ENCODE peak calls at places on chromosomes 16 and 17, in five cellular contexts. V is tibial artery, K is retinal pigment epithelial cell, S is Peyer's patch, D is B cell. X is an unnamed sample.

GRCh38 chr16:68072038-68072695 is 13.0 kb upstream of the NFATC3 start:
- DNase-seq in D (no peak), K (no peak), S (no peak), V (no peak), X (no peak)

GRCh38 chr17:7294614-7295153 is at the start of gene YBX2:
- DNase-seq in V (no peak), S (peak), D (peak), K (no peak), X (no peak)

GRCh38 chr16:18841833-18842525 is 40.6 kb upstream of the ARL6IP1 start:
- DNase-seq in D (no peak), V (no peak), S (no peak), K (no peak), X (no peak)

GRCh38 chr16:52078716-52079655 is 468.0 kb downstream of the TOX3 start:
- DNase-seq in V (no peak), S (no peak), K (no peak), D (no peak), X (no peak)

GRCh38 chr17:19333132-19333440 is 29.4 kb downstream of the B9D1 start:
- DNase-seq in S (no peak), K (no peak), V (no peak), D (no peak), X (no peak)

GRCh38 chr16:14050297-14051027 is 20.7 kb upstream of the MRTFB start:
- DNase-seq in D (no peak), V (no peak), K (no peak), S (no peak), X (no peak)

GRCh38 chr16:11783319-11784047 is 13.6 kb downstream of the ZC3H7A start:
- DNase-seq in V (no peak), S (peak), D (peak), K (peak), X (no peak)

GRCh38 chr17:37708616-37709212 is 36.1 kb downstream of the HNF1B start:
- DNase-seq in K (no peak), D (no peak), S (no peak), V (no peak), X (no peak)

GRCh38 chr16:14069818-14070217 is 1.3 kb upstream of the MRTFB start:
- DNase-seq in K (no peak), D (peak), S (no peak), V (no peak), X (no peak)

GRCh38 chr16:25165284-25165683 is 51.5 kb upstream of the AQP8 start:
- DNase-seq in S (no peak), D (no peak), V (no peak), K (no peak), X (no peak)

GRCh38 chr16:80084614-80085013 is 456.2 kb upstream of the DYNLRB2 start:
- DNase-seq in K (peak), V (peak), S (no peak), D (no peak), X (no peak)

GRCh38 chr17:20226814-20227482 is 217.8 kb downstream of the SPECC1 start:
- DNase-seq in V (peak), K (no peak), S (peak), D (peak), X (peak)

GRCh38 chr16:88466175-88466862 is 13.2 kb downstream of the ZFPM1 start:
- DNase-seq in K (no peak), D (no peak), V (no peak), S (peak), X (no peak)

GRCh38 chr16:86303787-86304685 is 206.3 kb upstream of the FOXF1 start:
- DNase-seq in S (no peak), V (no peak), K (no peak), D (no peak), X (peak)

GRCh38 chr16:57994778-57995177 is 5.7 kb downstream of the ZNF319 start:
- DNase-seq in V (peak), D (peak), S (peak), K (no peak), X (peak)

GRCh38 chr17:48559609-48560451 is 14.9 kb upstream of the HOXB2 start:
- DNase-seq in K (no peak), D (no peak), V (no peak), S (no peak), X (no peak)
- TF ChIP-seq CTCF in K (no peak), D (no peak), V (no peak), S (no peak), X (no peak)

GRCh38 chr17:34584805-34585416 is 5.5 kb downstream of the TMEM132E start:
- DNase-seq in S (no peak), D (no peak), K (no peak), V (no peak), X (no peak)
- TF ChIP-seq CTCF in S (no peak), D (no peak), K (peak), V (no peak), X (no peak)

GRCh38 chr17:74892974-74893911 is at the start of gene FADS6:
- DNase-seq in V (no peak), S (no peak), K (no peak), D (no peak), X (no peak)

GRCh38 chr17:74893936-74894671 is 671 bp upstream of the FADS6 start:
- DNase-seq in K (no peak), S (no peak), V (no peak), D (no peak), X (no peak)

GRCh38 chr17:74890554-74890953 is 2.9 kb downstream of the FADS6 start:
- DNase-seq in S (no peak), V (no peak), D (no peak), K (no peak), X (no peak)

GRCh38 chr17:74888440-74888839 is 5.0 kb downstream of the FADS6 start:
- DNase-seq in V (no peak), D (no peak), S (no peak), K (no peak), X (no peak)

GRCh38 chr17:74892013-74892841 is 1.2 kb downstream of the FADS6 start:
- DNase-seq in K (no peak), V (no peak), D (no peak), S (no peak), X (no peak)
- TF ChIP-seq CTCF in K (no peak), V (no peak), D (no peak), S (no peak), X (no peak)

GRCh38 chr17:51119415-51120356 is 982 bp downstream of the SPAG9 start:
- DNase-seq in K (no peak), D (peak), S (peak), V (peak), X (peak)
- TF ChIP-seq CTCF in K (peak), D (no peak), S (no peak), V (peak), X (peak)

DNA sequence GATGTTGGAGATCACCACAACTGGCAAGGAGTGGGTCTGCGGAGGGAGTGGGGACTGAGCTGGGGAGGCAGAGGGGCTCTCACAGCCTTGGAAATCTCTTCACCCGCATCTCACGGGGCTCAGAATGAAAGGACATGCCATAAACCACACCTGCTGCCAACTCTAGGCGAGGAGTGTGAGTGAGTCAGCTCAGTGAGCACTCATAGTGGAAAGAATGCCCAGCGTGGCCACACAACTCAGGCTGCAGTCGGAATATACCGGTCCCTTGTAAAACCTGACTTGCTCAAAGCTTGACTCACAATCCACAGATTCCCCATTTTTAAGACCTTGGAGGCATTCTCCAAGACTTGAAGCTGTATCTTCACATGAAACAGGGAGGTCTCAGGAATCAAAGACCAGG is 36.7 kb downstream of the STAT5A start:
- DNase-seq in D (no peak), S (no peak), K (peak), V (no peak), X (no peak)
- TF ChIP-seq CTCF in D (no peak), S (no peak), K (no peak), V (no peak), X (no peak)

GRCh38 chr17:75615301-75615700 is 17.9 kb upstream of the SMIM5 start:
- DNase-seq in D (no peak), V (no peak), K (no peak), S (no peak), X (peak)
- TF ChIP-seq CTCF in D (no peak), V (no peak), K (peak), S (no peak), X (no peak)

GRCh38 chr17:80755650-80756405 is 211.2 kb downstream of the RPTOR start:
- DNase-seq in K (no peak), S (no peak), V (no peak), D (no peak), X (no peak)
- TF ChIP-seq CTCF in K (peak), S (no peak), V (no peak), D (no peak), X (no peak)

GRCh38 chr16:3095869-3096268 is 3.2 kb downstream of the ZSCAN10 start:
- DNase-seq in S (peak), D (peak), V (no peak), K (no peak), X (peak)
- TF ChIP-seq CTCF in S (peak), D (peak), V (no peak), K (peak), X (peak)

GRCh38 chr17:33028778-33029177 is 37.1 kb downstream of the SPACA3 start:
- DNase-seq in V (no peak), D (no peak), K (no peak), S (no peak), X (no peak)
- TF ChIP-seq CTCF in V (no peak), D (no peak), K (peak), S (no peak), X (no peak)

DNA sequence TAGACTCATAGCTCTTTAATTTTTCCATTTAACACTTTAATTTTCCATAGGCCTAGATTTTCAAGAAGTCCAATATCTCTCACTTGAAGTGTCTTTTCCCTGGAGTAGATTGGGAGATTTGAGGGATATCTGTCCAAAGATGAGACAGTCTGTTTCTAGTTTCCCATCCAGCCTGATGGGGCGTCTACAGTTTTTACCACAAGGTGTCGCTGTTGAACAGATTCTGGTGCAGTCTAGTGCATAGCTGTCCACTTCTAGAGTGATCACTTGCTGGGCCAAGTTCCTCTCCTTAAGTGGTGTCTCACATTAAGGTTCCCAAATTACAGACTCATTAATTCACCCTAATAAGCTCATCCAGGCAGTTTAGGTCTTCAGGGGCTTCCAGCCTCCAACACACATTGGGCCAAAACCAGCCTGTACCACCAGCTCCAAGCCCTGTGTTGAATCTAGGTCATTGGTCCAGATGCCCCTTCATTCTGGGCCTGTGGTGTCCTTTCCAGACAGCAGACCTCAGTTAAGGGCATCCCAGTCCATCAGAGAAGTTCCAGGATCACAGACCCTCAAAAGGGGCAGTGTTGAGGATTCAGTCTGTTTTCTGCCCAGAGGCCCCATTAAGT is 9.4 kb downstream of the SNX20 start:
- DNase-seq in K (no peak), S (no peak), D (peak), V (no peak), X (no peak)
- TF ChIP-seq CTCF in K (peak), S (no peak), D (peak), V (peak), X (peak)